ENCODE peak calls at places on chromosomes 12 and 14, in ten cellular contexts. B is K562, L is heart left ventricle, S is spleen, Q is body of pancreas, U is suprapubic skin, O is esophagus squamous epithelium, E is Peyer's patch, D is breast epithelium, Z is HCT116. T is an unnamed sample. For H3K4me1, the result is how much of the 10 kb centered on the place peaks cover.

GRCh38 chr12:119061208-119061796 is 80.0 kb downstream of the SRRM4 start:
- DNase-seq in S (no peak), B (peak), E (no peak), D (no peak), Z (no peak), U (no peak), Q (peak), O (no peak), L (peak), T (peak)

GRCh38 chr14:59632381-59632780 is 55.8 kb upstream of the CCDC175 start:
- DNase-seq in E (no peak), D (no peak), U (no peak), L (no peak), B (peak), S (no peak), Q (peak), O (no peak), Z (peak), T (peak)

GRCh38 chr12:109020136-109020535 is 732 bp downstream of the SVOP start:
- DNase-seq in B (no peak), O (no peak), D (no peak), U (no peak), E (no peak), S (no peak), Z (no peak), L (no peak), Q (no peak), T (no peak)

GRCh38 chr12:65845751-65846537 is 21.7 kb downstream of the HMGA2 start:
- DNase-seq in Q (no peak), L (no peak), D (no peak), S (no peak), B (no peak), O (no peak), E (no peak), U (no peak), Z (no peak), T (no peak)

GRCh38 chr14:36130186-36130585 is 46.3 kb downstream of the PTCSC3 start:
- DNase-seq in L (no peak), S (no peak), Q (no peak), O (no peak), E (no peak), Z (no peak), B (no peak), U (no peak), D (no peak), T (no peak)

GRCh38 chr12:77349703-77350102 is 284.3 kb upstream of the E2F7 start:
- DNase-seq in Z (no peak), E (no peak), D (no peak), Q (no peak), B (no peak), L (no peak), O (no peak), S (no peak), U (no peak), T (no peak)

GRCh38 chr12:62724947-62725447 is 210.0 kb downstream of the PPM1H start:
- DNase-seq in E (no peak), L (no peak), Q (peak), D (peak), S (no peak), Z (peak), U (no peak), O (no peak), B (peak), T (no peak)

GRCh38 chr12:57224973-57225679 is 4.4 kb upstream of the SHMT2 start:
- DNase-seq in D (no peak), L (no peak), Z (no peak), Q (peak), S (peak), B (no peak), E (peak), O (no peak), U (no peak), T (no peak)

GRCh38 chr12:66453837-66454236 is 151.5 kb downstream of the HELB start:
- DNase-seq in S (no peak), D (no peak), U (no peak), Z (no peak), E (no peak), Q (no peak), B (no peak), L (no peak), O (no peak), T (no peak)

GRCh38 chr12:53231859-53232640 is at the start of gene RARG:
- DNase-seq in S (peak), E (peak), O (no peak), L (peak), U (no peak), D (peak), B (peak), Q (peak), Z (no peak), T (no peak)

GRCh38 chr14:77271113-77271710 is at the start of gene NGB:
- DNase-seq in B (no peak), D (no peak), Z (no peak), S (peak), U (no peak), O (no peak), Q (no peak), L (no peak), E (no peak), T (no peak)

DNA sequence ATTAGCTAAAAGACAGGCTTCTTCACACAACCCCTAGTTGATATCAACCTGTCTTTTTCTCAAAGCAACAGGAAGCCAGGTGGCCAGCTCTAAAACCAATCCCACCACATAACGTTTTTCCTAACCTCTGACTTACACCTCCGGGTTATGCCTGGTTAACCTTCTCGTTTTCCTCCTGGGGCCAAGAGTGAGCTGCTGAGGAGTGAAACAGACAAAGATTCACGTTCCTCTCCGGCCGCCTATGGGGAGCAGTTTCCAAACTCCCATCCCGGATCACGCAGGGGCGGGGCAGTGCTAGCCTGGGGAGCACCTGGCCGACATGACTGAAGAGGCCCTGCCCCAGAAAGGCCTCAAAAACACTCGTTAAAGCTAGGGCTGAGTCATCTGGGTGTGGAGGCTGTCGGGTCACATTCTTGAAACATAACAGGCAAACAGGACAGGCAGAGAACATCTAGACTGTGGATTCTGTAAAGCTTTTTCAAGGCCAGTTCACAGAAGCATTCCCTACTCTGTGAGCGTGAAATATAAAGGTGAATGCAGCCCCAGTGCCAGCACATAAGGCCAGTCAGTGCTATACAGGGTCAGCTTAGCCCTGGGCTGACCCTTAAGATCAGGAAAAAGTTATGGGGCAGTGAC is 25.9 kb upstream of the LGALS3 start:
- DNase-seq in E (peak), O (peak), L (peak), D (peak), S (peak), B (peak), Q (peak), U (peak), Z (peak), T (peak)
- H3K4me3 ChIP-seq in E (peak), O (no peak), L (no peak), D (peak), S (no peak), B (peak), Q (no peak), U (peak), Z (peak), T (no peak)

GRCh38 chr14:74566174-74567125 is 45.6 kb downstream of the LTBP2 start:
- DNase-seq in U (no peak), D (peak), B (no peak), E (no peak), Q (no peak), L (no peak), S (peak), Z (no peak), O (no peak), T (no peak)
- H3K4me1 ChIP-seq in U (half or more), D (under half), B (under half), E (under half), Q (under half), L (under half), S (under half), Z (half or more), O (half or more), T (under half)

DNA sequence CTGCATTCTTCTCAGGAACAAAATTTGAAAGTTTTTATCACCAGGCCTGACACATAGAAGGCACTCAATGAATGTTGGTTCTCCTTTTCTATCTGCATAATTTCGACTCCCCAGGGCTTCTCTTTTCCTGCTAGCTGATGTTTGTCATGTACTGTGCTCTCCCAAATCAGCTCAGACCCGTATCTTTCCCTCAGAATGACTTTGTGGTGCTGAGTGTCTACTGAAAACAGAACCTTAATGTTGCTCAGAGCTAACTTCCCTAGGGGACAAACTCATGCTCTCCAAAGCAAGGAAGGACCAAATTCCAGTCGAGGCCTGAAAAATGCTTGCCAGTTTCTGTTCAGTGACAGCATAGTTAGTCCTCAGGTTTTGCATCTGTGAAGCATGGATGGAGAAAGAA is 1.9 kb downstream of the ARHGDIB start:
- DNase-seq in Z (no peak), D (no peak), O (no peak), U (no peak), L (no peak), E (no peak), B (no peak), Q (no peak), S (no peak), T (no peak)
- TF ChIP-seq POLR2A in Z (no peak), D (no peak), O (no peak), U (no peak), L (no peak), E (no peak), B (no peak), Q (no peak), S (no peak), T (no peak)

DNA sequence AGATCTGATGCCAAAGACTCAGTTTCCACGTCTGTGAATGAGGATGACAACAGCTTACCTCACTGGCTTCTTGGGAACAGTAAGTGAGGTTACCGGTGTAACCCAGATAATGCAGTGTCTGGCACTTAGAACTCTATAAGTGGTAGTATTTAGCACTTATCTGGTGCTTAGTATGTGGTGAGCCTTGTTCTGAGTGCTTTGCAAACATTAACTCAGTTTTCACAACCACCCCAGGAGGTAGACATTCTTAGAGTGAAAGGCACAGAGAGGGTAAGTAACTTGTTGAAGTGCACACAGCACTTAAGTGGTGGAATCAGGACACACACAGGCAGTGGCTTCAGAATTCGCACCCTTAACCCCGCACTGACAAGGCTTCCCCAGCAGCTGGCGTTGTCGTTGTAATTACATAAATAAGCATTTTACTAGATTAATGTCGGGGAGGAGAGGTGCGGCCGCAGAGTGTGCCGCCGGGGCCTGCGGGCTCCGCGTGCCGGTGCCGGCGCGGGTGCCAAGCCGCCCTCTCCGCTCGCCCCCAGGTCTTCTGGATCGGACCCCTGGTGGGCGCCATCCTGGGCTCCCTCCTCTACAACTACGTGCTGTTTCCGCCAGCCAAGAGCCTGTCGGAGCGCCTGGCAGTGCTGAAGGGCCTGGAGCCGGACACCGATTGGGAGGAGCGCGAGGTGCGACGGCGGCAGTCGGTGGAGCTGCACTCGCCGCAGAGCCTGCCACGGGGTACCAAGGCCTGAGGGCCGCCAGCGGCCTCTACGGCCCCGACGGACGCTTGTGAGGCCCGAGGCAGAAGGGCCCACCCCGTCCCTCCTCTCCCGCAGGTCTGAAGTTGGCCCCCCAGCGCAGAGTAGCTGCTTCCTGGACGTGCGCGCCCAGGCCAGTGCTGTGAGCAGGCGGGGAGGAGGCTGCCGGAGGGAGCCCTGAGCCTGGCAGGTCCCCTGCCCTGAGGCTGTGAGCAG is 4.6 kb downstream of the AQP2 start:
- DNase-seq in O (no peak), B (no peak), Q (no peak), Z (no peak), D (no peak), E (no peak), U (no peak), L (no peak), S (peak), T (no peak)
- H3K4me3 ChIP-seq in O (no peak), B (no peak), Q (no peak), Z (no peak), D (peak), E (no peak), U (no peak), L (no peak), S (no peak), T (no peak)

DNA sequence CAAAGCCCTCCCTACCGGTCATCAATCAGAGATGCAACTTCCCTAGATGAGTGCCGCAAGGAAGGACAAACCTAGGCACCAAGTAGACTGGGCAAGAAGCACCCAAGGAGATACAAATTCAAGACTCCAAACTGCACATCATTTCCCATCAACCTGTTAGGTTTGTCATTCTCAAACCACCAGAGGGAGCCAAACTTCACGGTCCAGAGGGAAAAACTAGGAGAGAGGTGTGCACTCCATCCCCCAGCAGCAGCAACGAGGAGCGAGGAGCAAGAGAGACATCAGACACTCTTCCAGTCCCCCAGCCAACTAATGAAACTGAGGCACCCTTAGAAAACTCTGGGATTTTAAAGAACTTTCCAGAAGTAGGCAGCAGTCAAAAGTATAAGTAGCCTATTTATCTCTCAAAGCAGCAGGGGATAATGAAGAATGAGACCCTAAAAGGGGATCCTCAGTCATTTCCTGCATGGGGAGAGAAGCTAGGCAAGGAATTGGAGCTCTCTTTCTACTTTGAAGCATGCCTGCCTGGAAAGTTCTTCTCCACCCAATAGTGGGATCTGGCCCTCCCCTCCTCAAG is 37.0 kb upstream of the NT5DC3 start:
- DNase-seq in E (peak), Z (peak), B (peak), L (peak), Q (peak), D (peak), U (no peak), S (no peak), O (no peak), T (peak)
- H3K4me1 ChIP-seq in E (under half), Z (under half), B (under half), L (under half), Q (under half), D (under half), U (under half), S (under half), O (under half), T (under half)

GRCh38 chr14:75264036-75264435 is 14.6 kb upstream of the FOS start:
- DNase-seq in Z (no peak), S (no peak), Q (peak), U (peak), D (peak), B (no peak), E (no peak), O (no peak), L (no peak), T (no peak)
- TF ChIP-seq POLR2A in Z (no peak), S (no peak), Q (no peak), U (no peak), D (no peak), B (no peak), E (no peak), O (no peak), L (no peak), T (no peak)

GRCh38 chr12:79691299-79692248 is 810 bp upstream of the PAWR start:
- DNase-seq in Z (no peak), S (no peak), U (peak), B (no peak), E (no peak), Q (no peak), D (no peak), L (peak), O (no peak), T (peak)

GRCh38 chr12:79692860-79693605 is 2.3 kb upstream of the PAWR start:
- DNase-seq in D (no peak), U (no peak), Z (no peak), L (no peak), Q (no peak), O (no peak), E (no peak), S (no peak), B (no peak), T (no peak)

GRCh38 chr12:79690156-79690605 is 583 bp downstream of the PAWR start:
- DNase-seq in E (no peak), B (no peak), O (no peak), D (no peak), U (peak), L (peak), Q (no peak), Z (no peak), S (peak), T (no peak)

GRCh38 chr12:79690606-79691298 is at the start of gene PAWR:
- DNase-seq in Z (peak), O (no peak), D (peak), B (no peak), Q (peak), U (peak), L (peak), S (peak), E (peak), T (peak)

DNA sequence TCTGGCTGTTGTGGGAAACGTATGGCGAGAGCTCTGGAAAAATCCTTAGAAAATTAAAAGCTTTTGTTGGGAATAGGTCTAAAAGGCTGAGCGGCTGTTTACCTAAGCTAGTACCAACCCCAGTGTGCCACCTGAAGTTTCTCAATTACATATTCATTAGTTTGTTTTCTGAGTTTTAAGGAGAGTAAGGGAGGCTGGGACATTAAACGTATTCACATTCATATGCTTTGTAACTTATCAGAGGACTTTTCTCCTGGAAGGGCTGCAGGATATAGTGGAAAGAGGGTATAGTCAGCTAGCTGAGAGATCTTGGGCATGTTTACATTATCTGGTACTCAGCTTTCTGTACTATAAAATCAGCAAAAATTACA is 1.5 kb upstream of the PAWR start:
- DNase-seq in Q (no peak), S (no peak), L (no peak), B (no peak), D (no peak), E (no peak), O (no peak), Z (no peak), U (no peak), T (no peak)
- H3K4me3 ChIP-seq in Q (no peak), S (no peak), L (no peak), B (no peak), D (peak), E (peak), O (no peak), Z (peak), U (peak), T (no peak)

GRCh38 chr14:106343636-106344035 is 817.3 kb downstream of the TMEM121 start:
- DNase-seq in Z (no peak), B (no peak), L (no peak), D (no peak), Q (no peak), E (no peak), S (no peak), O (no peak), U (no peak), T (no peak)
- H3K4me1 ChIP-seq in Z (under half), B (under half), L (under half), D (under half), Q (under half), E (under half), S (under half), O (under half), U (under half), T (under half)

GRCh38 chr12:104627231-104627974 is 170.7 kb downstream of the CHST11 start:
- DNase-seq in Z (no peak), Q (no peak), O (no peak), D (no peak), L (no peak), E (no peak), B (no peak), S (no peak), U (no peak), T (no peak)
- TF ChIP-seq POLR2A in Z (no peak), Q (no peak), O (no peak), D (no peak), L (no peak), E (no peak), B (no peak), S (no peak), U (no peak), T (no peak)

T was measured in testis.